ENCODE peak calls at places on chromosomes 12 and 14, in nine cellular contexts. T is adrenal gland, I is heart left ventricle, K is IMR-90, W is A549, U is vagina, V is HCT116, Y is stomach, N is gastrocnemius medialis. L is an unnamed sample.

GRCh38 chr14:77955816-77956796 is 156.2 kb downstream of the ADCK1 start:
- DNase-seq in T (no peak), I (no peak), K (no peak), W (no peak), U (no peak), V (no peak), Y (no peak), N (no peak), L (no peak)

GRCh38 chr12:16384732-16385131 is 37.3 kb downstream of the MGST1 start:
- DNase-seq in T (no peak), I (no peak), K (no peak), W (no peak), U (no peak), V (no peak), Y (no peak), N (no peak), L (no peak)

GRCh38 chr12:113912761-113913295 is 53.3 kb downstream of the RBM19 start:
- DNase-seq in T (peak), I (peak), K (peak), W (peak), U (no peak), V (peak), Y (peak), N (no peak), L (peak)

GRCh38 chr12:65946419-65946818 is 122.1 kb downstream of the HMGA2 start:
- DNase-seq in T (no peak), I (no peak), K (no peak), W (no peak), U (no peak), V (no peak), Y (no peak), N (no peak), L (no peak)

GRCh38 chr14:34051966-34052657 is 101.2 kb upstream of the EGLN3 start:
- DNase-seq in T (no peak), I (no peak), K (no peak), W (peak), U (no peak), V (peak), Y (no peak), N (no peak), L (peak)

GRCh38 chr12:106046301-106046846 is 92.4 kb downstream of the NUAK1 start:
- DNase-seq in T (no peak), I (no peak), K (no peak), W (no peak), U (no peak), V (no peak), Y (no peak), N (no peak), L (no peak)

GRCh38 chr12:72074956-72075355 is 136.3 kb downstream of the TPH2 start:
- DNase-seq in T (no peak), I (no peak), K (no peak), W (no peak), U (no peak), V (no peak), Y (no peak), N (no peak), L (no peak)

GRCh38 chr12:93783827-93784226 is 106.7 kb downstream of the CRADD start:
- DNase-seq in T (peak), I (no peak), K (no peak), W (no peak), U (no peak), V (no peak), Y (no peak), N (peak), L (no peak)

GRCh38 chr14:61575751-61576150 is 119.6 kb upstream of the HIF1A start:
- DNase-seq in T (no peak), I (peak), K (no peak), W (no peak), U (no peak), V (no peak), Y (no peak), N (no peak), L (no peak)

GRCh38 chr12:48956279-48957140 is 777 bp downstream of the ARF3 start:
- DNase-seq in T (peak), I (peak), K (peak), W (peak), U (no peak), V (peak), Y (peak), N (peak), L (peak)

GRCh38 chr14:64758711-64759554 is 54.7 kb downstream of the PLEKHG3 start:
- DNase-seq in T (no peak), I (peak), K (peak), W (peak), U (no peak), V (no peak), Y (peak), N (no peak), L (no peak)

GRCh38 chr12:121857322-121858246 is 1.1 kb downstream of the HPD start:
- DNase-seq in T (no peak), I (no peak), K (no peak), W (no peak), U (no peak), V (no peak), Y (no peak), N (no peak), L (no peak)

GRCh38 chr12:59620326-59620725 is 24.5 kb downstream of the SLC16A7 start:
- DNase-seq in T (no peak), I (no peak), K (no peak), W (no peak), U (no peak), V (no peak), Y (no peak), N (no peak), L (no peak)

GRCh38 chr12:3202734-3203446 is 125.7 kb downstream of the TSPAN9 start:
- DNase-seq in T (peak), I (peak), K (peak), W (peak), U (no peak), V (no peak), Y (peak), N (no peak), L (peak)

GRCh38 chr14:101773378-101773777 is 11.9 kb downstream of the PPP2R5C start:
- DNase-seq in T (no peak), I (no peak), K (no peak), W (no peak), U (no peak), V (no peak), Y (no peak), N (no peak), L (no peak)

GRCh38 chr14:100732766-100733100 is 6.0 kb downstream of the DLK1 start:
- DNase-seq in T (peak), I (no peak), K (no peak), W (no peak), U (no peak), V (no peak), Y (no peak), N (no peak), L (no peak)

GRCh38 chr14:44291516-44291915 is 215.6 kb downstream of the FSCB start:
- DNase-seq in T (no peak), I (no peak), K (no peak), W (no peak), U (no peak), V (no peak), Y (no peak), N (no peak), L (no peak)

GRCh38 chr12:76866726-76867125 is 12.1 kb downstream of the CSRP2 start:
- DNase-seq in T (no peak), I (no peak), K (peak), W (no peak), U (no peak), V (no peak), Y (no peak), N (no peak), L (no peak)

GRCh38 chr14:49586673-49587460 is 687 bp upstream of the RPS29 start:
- DNase-seq in T (no peak), I (no peak), K (peak), W (peak), U (no peak), V (peak), Y (no peak), N (no peak), L (no peak)

GRCh38 chr14:28813810-28814209 is 47.2 kb downstream of the FOXG1 start:
- DNase-seq in T (no peak), I (no peak), K (no peak), W (no peak), U (no peak), V (no peak), Y (no peak), N (no peak), L (no peak)

GRCh38 chr14:58805605-58806358 is 168.0 kb downstream of the DACT1 start:
- DNase-seq in T (no peak), I (no peak), K (peak), W (no peak), U (no peak), V (no peak), Y (no peak), N (no peak), L (no peak)

GRCh38 chr12:104573-105081 is 38.1 kb downstream of the IQSEC3 start:
- DNase-seq in T (no peak), I (no peak), K (no peak), W (no peak), U (no peak), V (no peak), Y (no peak), N (no peak), L (no peak)

GRCh38 chr14:39939023-39939422 is 506.8 kb upstream of the FBXO33 start:
- DNase-seq in T (no peak), I (no peak), K (no peak), W (no peak), U (no peak), V (no peak), Y (no peak), N (no peak), L (no peak)

GRCh38 chr14:23538049-23538718 is 13.4 kb downstream of the ZFHX2 start:
- DNase-seq in T (no peak), I (no peak), K (no peak), W (no peak), U (no peak), V (no peak), Y (no peak), N (no peak), L (no peak)

GRCh38 chr14:75044322-75044721 is 6.9 kb downstream of the MLH3 start:
- DNase-seq in T (no peak), I (no peak), K (peak), W (no peak), U (no peak), V (no peak), Y (no peak), N (no peak), L (no peak)

GRCh38 chr12:26642361-26642760 is 190.6 kb downstream of the ITPR2 start:
- DNase-seq in T (no peak), I (no peak), K (peak), W (no peak), U (no peak), V (no peak), Y (no peak), N (no peak), L (no peak)

GRCh38 chr12:129550353-129550752 is 353.5 kb downstream of the TMEM132D start:
- DNase-seq in T (no peak), I (no peak), K (no peak), W (no peak), U (no peak), V (no peak), Y (peak), N (no peak), L (no peak)

GRCh38 chr12:15629108-15629507 is 160.1 kb downstream of the EPS8 start:
- DNase-seq in T (peak), I (peak), K (peak), W (peak), U (no peak), V (peak), Y (peak), N (peak), L (peak)

GRCh38 chr12:59239993-59240392 is 319.7 kb upstream of the LRIG3 start:
- DNase-seq in T (no peak), I (no peak), K (no peak), W (no peak), U (no peak), V (no peak), Y (no peak), N (no peak), L (no peak)

GRCh38 chr14:28707814-28708213 is 58.8 kb upstream of the FOXG1 start:
- DNase-seq in T (no peak), I (no peak), K (no peak), W (no peak), U (no peak), V (no peak), Y (no peak), N (no peak), L (no peak)

GRCh38 chr14:104172880-104173279 is 34.5 kb downstream of the KIF26A start:
- DNase-seq in T (no peak), I (no peak), K (no peak), W (no peak), U (no peak), V (no peak), Y (no peak), N (no peak), L (no peak)

GRCh38 chr14:104171029-104171697 is 32.8 kb downstream of the KIF26A start:
- DNase-seq in T (no peak), I (no peak), K (no peak), W (no peak), U (no peak), V (no peak), Y (peak), N (no peak), L (no peak)

GRCh38 chr14:104172349-104172748 is 34.0 kb downstream of the KIF26A start:
- DNase-seq in T (no peak), I (no peak), K (no peak), W (no peak), U (no peak), V (no peak), Y (no peak), N (no peak), L (no peak)

GRCh38 chr14:104174051-104174450 is 35.7 kb downstream of the KIF26A start:
- DNase-seq in T (no peak), I (no peak), K (no peak), W (no peak), U (no peak), V (no peak), Y (no peak), N (no peak), L (no peak)

DNA sequence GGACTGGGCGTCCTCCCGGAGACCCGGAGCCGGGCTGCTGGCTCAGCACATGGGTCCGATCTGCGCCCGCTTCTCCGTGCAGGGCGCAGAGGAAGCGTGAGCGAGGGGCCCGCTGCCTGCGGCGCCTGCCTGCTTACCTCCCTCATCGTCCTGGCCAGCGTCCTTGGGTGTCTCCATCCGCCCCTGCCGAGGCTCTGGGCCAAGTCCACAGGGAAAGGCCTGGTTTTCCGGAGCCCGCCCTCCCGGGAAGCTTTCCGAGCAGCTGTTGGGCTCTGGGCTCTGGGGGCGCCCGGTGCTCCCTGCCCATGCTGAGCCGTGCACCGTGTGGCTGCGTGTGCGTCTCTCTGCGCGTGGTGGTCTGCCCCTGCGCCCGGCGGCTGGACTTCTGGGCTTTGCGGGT is 33.6 kb downstream of the KIF26A start:
- DNase-seq in T (no peak), I (peak), K (no peak), W (no peak), U (no peak), V (no peak), Y (peak), N (no peak), L (no peak)
- H3K27ac ChIP-seq in T (no peak), I (peak), K (no peak), W (no peak), U (no peak), V (no peak), Y (no peak), N (no peak), L (no peak)

GRCh38 chr12:89368386-89368785 is 16.1 kb upstream of the DUSP6 start:
- DNase-seq in T (no peak), I (no peak), K (no peak), W (no peak), U (no peak), V (no peak), Y (no peak), N (no peak), L (no peak)
- TF ChIP-seq POLR2A in T (no peak), I (no peak), K (no peak), W (no peak), U (no peak), V (no peak), Y (no peak), N (no peak), L (no peak)

GRCh38 chr12:104721944-104722343 is 236.1 kb downstream of the SLC41A2 start:
- DNase-seq in T (no peak), I (no peak), K (no peak), W (no peak), U (no peak), V (no peak), Y (no peak), N (no peak), L (no peak)

GRCh38 chr12:104721065-104721458 is 237.0 kb downstream of the SLC41A2 start:
- DNase-seq in T (no peak), I (no peak), K (no peak), W (no peak), U (no peak), V (no peak), Y (no peak), N (no peak), L (no peak)

GRCh38 chr12:104723895-104724294 is 234.2 kb downstream of the SLC41A2 start:
- DNase-seq in T (no peak), I (no peak), K (no peak), W (no peak), U (no peak), V (no peak), Y (no peak), N (no peak), L (no peak)

GRCh38 chr12:104724992-104725585 is 233.0 kb downstream of the SLC41A2 start:
- DNase-seq in T (no peak), I (no peak), K (no peak), W (no peak), U (no peak), V (no peak), Y (no peak), N (no peak), L (no peak)

DNA sequence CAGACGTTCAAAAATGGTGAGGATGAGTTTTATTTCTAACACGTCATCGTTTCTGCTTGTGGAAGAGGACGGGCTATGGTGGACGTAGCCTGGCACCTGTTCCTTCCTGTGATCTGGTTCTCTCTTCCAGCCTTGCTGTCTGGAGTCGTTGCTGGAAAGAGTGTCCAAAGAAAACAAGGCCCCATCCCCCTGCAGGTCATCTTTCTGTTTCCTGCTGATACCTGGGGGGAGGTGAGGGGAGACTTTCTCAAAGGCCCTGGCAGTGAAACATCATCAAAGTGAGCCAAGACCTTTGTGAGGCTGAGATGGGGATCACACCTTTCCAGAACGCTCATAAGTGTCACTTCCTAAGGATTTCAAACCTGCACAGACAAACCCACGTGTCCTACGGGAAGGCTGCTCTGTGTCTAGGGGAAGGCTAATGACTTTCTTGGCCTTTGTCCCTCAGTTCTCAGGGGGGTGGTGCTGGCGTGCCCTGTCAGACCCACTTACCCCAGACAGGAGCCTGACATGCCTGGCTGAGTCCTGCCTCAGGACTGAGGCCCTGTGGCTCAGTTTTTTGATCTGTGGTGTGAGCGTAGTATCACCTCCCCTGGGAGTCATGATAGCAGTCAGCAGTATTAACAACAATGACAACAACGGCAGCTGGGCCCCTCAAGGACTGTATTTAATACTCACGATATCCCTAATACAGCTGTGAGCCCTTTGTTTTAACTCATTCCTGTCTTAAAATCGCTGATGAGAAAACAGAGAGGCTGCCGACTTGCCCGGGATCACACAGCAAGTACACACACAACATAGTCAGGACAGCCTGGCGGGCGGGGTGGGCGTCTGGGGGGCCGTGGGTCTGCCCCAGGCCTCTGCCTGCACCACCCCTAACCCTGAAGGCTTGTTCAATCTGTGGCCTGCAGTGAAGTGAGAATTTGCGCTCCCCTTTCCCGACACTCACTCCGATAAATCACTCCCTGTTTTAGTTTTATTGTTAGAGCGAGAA is 235.3 kb downstream of the SLC41A2 start:
- DNase-seq in T (no peak), I (no peak), K (no peak), W (no peak), U (no peak), V (no peak), Y (no peak), N (no peak), L (no peak)
- H3K27ac ChIP-seq in T (no peak), I (no peak), K (no peak), W (peak), U (no peak), V (no peak), Y (no peak), N (no peak), L (no peak)

GRCh38 chr12:89354630-89354931 is 2.3 kb upstream of the DUSP6 start:
- DNase-seq in T (no peak), I (no peak), K (peak), W (no peak), U (no peak), V (no peak), Y (no peak), N (no peak), L (no peak)

GRCh38 chr12:89352492-89353187 is at the start of gene DUSP6:
- DNase-seq in T (peak), I (peak), K (peak), W (peak), U (no peak), V (peak), Y (peak), N (peak), L (peak)

GRCh38 chr12:89355243-89356068 is 3.2 kb upstream of the DUSP6 start:
- DNase-seq in T (no peak), I (no peak), K (no peak), W (peak), U (no peak), V (no peak), Y (no peak), N (no peak), L (no peak)

GRCh38 chr12:89353188-89353822 is 1.0 kb upstream of the DUSP6 start:
- DNase-seq in T (peak), I (peak), K (peak), W (peak), U (no peak), V (peak), Y (peak), N (peak), L (peak)

GRCh38 chr12:89353823-89354629 is 1.7 kb upstream of the DUSP6 start:
- DNase-seq in T (peak), I (peak), K (peak), W (peak), U (no peak), V (peak), Y (peak), N (no peak), L (peak)
- TF ChIP-seq POLR2A in T (no peak), I (no peak), K (peak), W (peak), U (no peak), V (peak), Y (no peak), N (no peak), L (no peak)

GRCh38 chr12:122880155-122880605 is 15.7 kb downstream of the VPS37B start:
- DNase-seq in T (no peak), I (no peak), K (peak), W (no peak), U (no peak), V (no peak), Y (no peak), N (no peak), L (no peak)
- H3K27ac ChIP-seq in T (peak), I (no peak), K (peak), W (no peak), U (peak), V (no peak), Y (no peak), N (no peak), L (peak)

GRCh38 chr12:123633379-123634141 is at the start of the genes EIF2B1 and GTF2H3:
- DNase-seq in T (peak), I (peak), K (peak), W (peak), U (peak), V (peak), Y (peak), N (peak), L (peak)
- TF ChIP-seq POLR2A in T (peak), I (no peak), K (peak), W (peak), U (no peak), V (peak), Y (no peak), N (peak), L (peak)

GRCh38 chr12:42237052-42237852 is 796 bp downstream of the YAF2 start:
- DNase-seq in T (peak), I (peak), K (peak), W (peak), U (no peak), V (peak), Y (peak), N (peak), L (peak)

GRCh38 chr12:42240131-42240750 is 2.2 kb upstream of the YAF2 start:
- DNase-seq in T (no peak), I (no peak), K (no peak), W (no peak), U (no peak), V (no peak), Y (no peak), N (no peak), L (no peak)

GRCh38 chr12:42236017-42236416 is 2.0 kb downstream of the YAF2 start:
- DNase-seq in T (no peak), I (no peak), K (no peak), W (no peak), U (no peak), V (no peak), Y (no peak), N (no peak), L (no peak)

GRCh38 chr12:42237853-42238239 is 202 bp downstream of the YAF2 start:
- DNase-seq in T (no peak), I (no peak), K (no peak), W (no peak), U (no peak), V (no peak), Y (no peak), N (no peak), L (no peak)

GRCh38 chr12:42238240-42239140 is at the start of gene YAF2:
- DNase-seq in T (peak), I (peak), K (peak), W (peak), U (no peak), V (peak), Y (peak), N (peak), L (peak)
- H3K27ac ChIP-seq in T (peak), I (peak), K (peak), W (peak), U (peak), V (peak), Y (peak), N (peak), L (peak)

GRCh38 chr14:69303086-69303485 is 43.1 kb downstream of the GALNT16 start:
- DNase-seq in T (no peak), I (no peak), K (no peak), W (no peak), U (peak), V (no peak), Y (no peak), N (no peak), L (no peak)
- TF ChIP-seq POLR2A in T (no peak), I (no peak), K (no peak), W (no peak), U (no peak), V (no peak), Y (no peak), N (no peak), L (no peak)